ENCODE peak calls at places on chromosomes 5 and 9, in eight cellular contexts. W is BE2C, J is fibroblast of lung, X is endodermal cell, D is kidney epithelial cell, U is hepatocyte, Z is mesendoderm, N is GM23338. R is an unnamed sample.

GRCh38 chr5:15966651-15967050 is 212.9 kb downstream of the MARCHF11 start:
- DNase-seq in W (no peak), J (no peak), X (no peak), D (no peak), U (no peak), Z (no peak), N (no peak), R (no peak)

GRCh38 chr9:5073701-5074100 is 88.6 kb downstream of the JAK2 start:
- DNase-seq in W (no peak), J (no peak), X (no peak), D (no peak), U (no peak), Z (no peak), N (no peak), R (no peak)

GRCh38 chr9:136316896-136317676 is 10.3 kb upstream of the GPSM1 start:
- DNase-seq in W (no peak), J (no peak), X (no peak), D (no peak), U (no peak), Z (no peak), N (no peak), R (no peak)

GRCh38 chr5:9653811-9654210 is 23.7 kb upstream of the TAS2R1 start:
- DNase-seq in W (no peak), J (peak; percentile 91), X (no peak), D (peak; percentile 71), U (peak; percentile 76), Z (peak; percentile 36), N (no peak), R (no peak)

GRCh38 chr9:123487944-123488343 is 131.9 kb downstream of the CRB2 start:
- DNase-seq in W (no peak), J (no peak), X (no peak), D (no peak), U (no peak), Z (no peak), N (no peak), R (no peak)

GRCh38 chr5:94618029-94618492 is 343 bp downstream of the KIAA0825 start:
- DNase-seq in W (peak; percentile 35), J (peak; percentile 79), X (peak; percentile 82), D (peak; percentile 26), U (peak; percentile 77), Z (peak; percentile 89), N (peak; percentile 65), R (peak; percentile 4)

GRCh38 chr9:126702501-126703329 is 89.0 kb downstream of the LMX1B start:
- DNase-seq in W (peak; percentile 60), J (no peak), X (peak; percentile 93), D (no peak), U (peak; percentile 49), Z (peak; percentile 34), N (peak; percentile 69), R (peak; percentile 96)

GRCh38 chr5:95864944-95865504 is 42.5 kb upstream of the GLRX start:
- DNase-seq in W (no peak), J (no peak), X (no peak), D (no peak), U (peak; percentile 55), Z (no peak), N (no peak), R (no peak)

GRCh38 chr9:135480071-135480941 is 724 bp downstream of the PPP1R26 start:
- DNase-seq in W (no peak), J (peak; percentile 35), X (peak; percentile 82), D (no peak), U (peak; percentile 66), Z (peak; percentile 75), N (peak; percentile 71), R (peak; percentile 84)

GRCh38 chr9:116162241-116162781 is 8.7 kb downstream of the PAPPA start:
- DNase-seq in W (no peak), J (no peak), X (no peak), D (no peak), U (peak; percentile 45), Z (no peak), N (no peak), R (no peak)

GRCh38 chr5:173327948-173328895 is at the start of gene STC2:
- DNase-seq in W (peak; percentile 93), J (peak; percentile 78), X (peak; percentile 99), D (peak; percentile 70), U (peak; percentile 93), Z (peak; percentile 99), N (peak; percentile 99), R (peak; percentile 98)

GRCh38 chr9:32430720-32431119 is 46.3 kb downstream of the ACO1 start:
- DNase-seq in W (no peak), J (peak; percentile 75), X (no peak), D (no peak), U (no peak), Z (no peak), N (no peak), R (no peak)

GRCh38 chr9:129661029-129661428 is 4.4 kb upstream of the PRRX2 start:
- DNase-seq in W (no peak), J (no peak), X (no peak), D (no peak), U (no peak), Z (no peak), N (no peak), R (no peak)

GRCh38 chr5:172840077-172840777 is 6.2 kb downstream of the ERGIC1 start:
- DNase-seq in W (no peak), J (no peak), X (no peak), D (no peak), U (no peak), Z (no peak), N (no peak), R (no peak)

GRCh38 chr5:42984307-42984706 is 55.8 kb downstream of the ANXA2R start:
- DNase-seq in W (no peak), J (no peak), X (no peak), D (no peak), U (no peak), Z (no peak), N (no peak), R (no peak)

GRCh38 chr5:134465856-134466240 is 54.2 kb upstream of the CDKN2AIPNL start:
- DNase-seq in W (peak; percentile 93), J (peak; percentile 93), X (peak; percentile 95), D (peak; percentile 73), U (peak; percentile 96), Z (peak; percentile 94), N (peak; percentile 92), R (peak; percentile 98)

GRCh38 chr9:113409481-113409880 is 994 bp downstream of the POLE3 start:
- DNase-seq in W (no peak), J (peak; percentile 4), X (no peak), D (no peak), U (no peak), Z (no peak), N (no peak), R (no peak)
- H3K4me3 ChIP-seq in W (peak overlapping the region; percentile 98), J (peak overlapping the region; percentile 97), X (peak overlapping the region; percentile 89), D (peak overlapping the region; percentile 90), U (peak overlapping the region; percentile 30), Z (peak overlapping the region; percentile 41), N (peak overlapping the region; percentile 70), R (peak overlapping the region; percentile 93)

GRCh38 chr9:131178382-131178781 is 53.0 kb downstream of the NUP214 start:
- DNase-seq in W (peak; percentile 84), J (peak; percentile 55), X (peak; percentile 93), D (no peak), U (peak; percentile 75), Z (peak; percentile 86), N (peak; percentile 87), R (peak; percentile 87)
- H3K36me3 ChIP-seq in W (peaks cover 83% of the 10 kb centered on the region), J (peaks cover 6% of the 10 kb centered on the region), X (peaks cover 81% of the 10 kb centered on the region), D (no peaks in the 10 kb centered on the region), U (no peaks in the 10 kb centered on the region), Z (peaks cover 12% of the 10 kb centered on the region), N (peaks cover 24% of the 10 kb centered on the region), R (peaks cover 18% of the 10 kb centered on the region)

DNA sequence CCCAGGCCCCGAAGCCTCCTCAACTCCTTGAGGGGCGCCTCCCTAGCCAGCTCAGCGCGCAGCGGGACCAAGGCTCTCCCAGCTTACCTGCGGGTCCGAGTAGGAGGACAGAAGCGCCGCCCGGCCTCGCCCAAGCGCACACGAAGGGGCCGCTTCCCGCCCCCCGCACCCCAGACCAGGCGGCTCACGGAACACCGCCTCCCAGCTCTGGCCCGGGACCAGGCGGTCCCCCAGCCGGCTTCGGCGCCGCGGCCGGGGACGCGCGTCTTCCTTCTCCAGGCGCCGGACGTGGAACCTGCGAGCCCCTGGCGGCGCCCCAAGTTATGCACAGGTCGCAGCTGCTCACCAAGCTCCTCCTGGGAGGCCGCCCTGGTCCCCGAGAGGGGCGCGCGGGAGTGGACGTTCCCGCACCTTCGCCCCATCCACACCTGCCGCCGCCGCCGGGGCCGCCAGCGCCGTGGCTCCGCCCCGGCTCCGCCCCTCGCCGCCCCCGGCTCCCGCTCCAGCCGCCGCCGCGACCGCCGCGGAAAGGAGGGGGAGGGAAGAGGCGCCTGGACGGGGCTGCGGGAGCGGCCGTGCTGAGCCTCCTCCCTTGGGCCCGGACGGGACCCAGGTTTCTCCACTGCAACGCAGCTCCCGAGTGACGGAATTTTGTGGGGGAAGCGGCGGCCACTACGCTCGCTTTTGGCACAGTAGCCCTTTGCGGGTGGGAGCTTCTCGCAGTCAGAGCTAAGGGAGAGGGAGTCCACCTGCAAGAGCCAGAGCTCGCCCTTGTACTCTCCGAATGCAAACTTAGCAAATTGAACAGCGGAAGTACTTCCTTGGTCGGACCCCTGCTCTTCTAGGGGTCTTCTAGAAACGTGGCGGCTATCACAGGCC is 77.5 kb upstream of the IFNE start:
- DNase-seq in W (peak; percentile 16), J (peak; percentile 88), X (peak; percentile 90), D (no peak), U (peak; percentile 87), Z (peak; percentile 73), N (peak; percentile 83), R (peak; percentile 92)
- H3K27me3 ChIP-seq in W (peaks cover 69% of the 10 kb centered on the region), J (no peaks in the 10 kb centered on the region), X (peaks cover 10% of the 10 kb centered on the region), D (no peaks in the 10 kb centered on the region), U (peaks cover 13% of the 10 kb centered on the region), Z (no peaks in the 10 kb centered on the region), N (peaks cover 32% of the 10 kb centered on the region), R (peaks cover 6% of the 10 kb centered on the region)

GRCh38 chr9:70479880-70480291 is 65.4 kb upstream of the KLF9 start:
- DNase-seq in W (no peak), J (peak; percentile 84), X (peak; percentile 70), D (peak; percentile 54), U (peak; percentile 50), Z (peak; percentile 45), N (peak; percentile 56), R (peak; percentile 61)

GRCh38 chr9:70477146-70477745 is 62.8 kb upstream of the KLF9 start:
- DNase-seq in W (no peak), J (peak; percentile 68), X (no peak), D (no peak), U (no peak), Z (no peak), N (no peak), R (no peak)

GRCh38 chr9:70480405-70480980 is 66.0 kb upstream of the KLF9 start:
- DNase-seq in W (peak; percentile 60), J (peak; percentile 63), X (no peak), D (no peak), U (peak; percentile 87), Z (no peak), N (no peak), R (peak; percentile 30)

GRCh38 chr9:70477907-70478480 is 63.5 kb upstream of the KLF9 start:
- DNase-seq in W (no peak), J (no peak), X (no peak), D (no peak), U (no peak), Z (no peak), N (no peak), R (no peak)

DNA sequence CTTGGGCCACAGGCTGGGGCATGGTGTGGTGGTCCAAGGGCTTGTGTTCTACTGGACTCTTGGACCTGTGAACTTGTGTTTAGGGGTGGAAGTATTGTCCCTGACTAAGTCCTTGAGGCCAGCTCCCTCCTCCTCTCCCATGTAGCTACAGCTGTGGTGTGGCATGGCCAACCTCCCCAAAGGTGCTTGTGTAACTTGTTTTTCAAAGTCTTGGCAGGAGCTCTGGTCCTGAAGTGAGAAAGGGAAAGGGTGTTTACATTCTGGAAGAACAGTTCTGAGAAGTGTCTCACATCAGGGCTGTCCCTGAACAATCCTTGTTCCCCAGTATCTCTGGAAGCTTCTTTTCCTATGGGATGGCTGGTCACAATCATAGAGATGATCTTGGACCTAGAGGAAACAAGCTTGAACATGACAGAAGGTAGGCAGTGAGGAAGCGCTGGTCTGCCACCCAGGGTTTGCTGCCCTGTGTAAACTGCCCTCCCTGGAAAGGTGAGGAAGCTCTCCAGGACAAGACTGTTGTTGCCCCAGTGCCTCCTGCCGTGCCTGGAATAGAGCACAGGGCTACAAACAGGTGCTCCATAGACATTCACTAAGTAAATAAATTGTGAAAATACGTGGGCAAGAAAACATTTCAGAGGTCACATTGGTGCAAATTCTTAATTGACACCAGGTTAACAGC is 64.6 kb upstream of the KLF9 start:
- DNase-seq in W (no peak), J (peak; percentile 18), X (no peak), D (no peak), U (peak; percentile 27), Z (no peak), N (no peak), R (no peak)
- H3K4me3 ChIP-seq in W (no peak overlapping the region), J (no peak overlapping the region), X (no peak overlapping the region), D (no peak overlapping the region), U (no peak overlapping the region), Z (no peak overlapping the region), N (no peak overlapping the region), R (no peak overlapping the region)

R was measured in H7.